ENCODE peak calls at places on chromosome 22, in four cellular contexts. One of them, this sample, is unnamed.

GRCh38 chr22:37521236-37521739 is 2.1 kb upstream of the CARD10 start:
- DNase-seq in A549: no peak
- DNase-seq in tibial artery: no peak
- DNase-seq in progenitor cell of endocrine pancreas: no peak
- DNase-seq in this sample: no peak

GRCh38 chr22:24359452-24360120 is 67.8 kb upstream of the ADORA2A start:
- DNase-seq in A549: no peak
- DNase-seq in tibial artery: no peak
- DNase-seq in progenitor cell of endocrine pancreas: no peak
- DNase-seq in this sample: no peak

GRCh38 chr22:24434472-24435322 is 7.3 kb downstream of the ADORA2A start:
- DNase-seq in A549: no peak
- DNase-seq in tibial artery: peak
- DNase-seq in progenitor cell of endocrine pancreas: no peak
- DNase-seq in this sample: no peak

GRCh38 chr22:27880778-27881394 is 38.2 kb downstream of the PITPNB start:
- DNase-seq in A549: peak
- DNase-seq in tibial artery: no peak
- DNase-seq in progenitor cell of endocrine pancreas: no peak
- DNase-seq in this sample: no peak

GRCh38 chr22:19855504-19856409 is 1.1 kb upstream of the GNB1L start:
- DNase-seq in A549: peak
- DNase-seq in tibial artery: peak
- DNase-seq in progenitor cell of endocrine pancreas: no peak
- DNase-seq in this sample: no peak

GRCh38 chr22:49503896-49504521 is 323.7 kb downstream of the BRD1 start:
- DNase-seq in A549: no peak
- DNase-seq in tibial artery: no peak
- DNase-seq in progenitor cell of endocrine pancreas: no peak
- DNase-seq in this sample: no peak

GRCh38 chr22:24875862-24876506 is 70.0 kb downstream of the SGSM1 start:
- DNase-seq in A549: no peak
- DNase-seq in tibial artery: no peak
- DNase-seq in progenitor cell of endocrine pancreas: peak
- DNase-seq in this sample: no peak

GRCh38 chr22:19808873-19809478 is 45.7 kb downstream of the GNB1L start:
- DNase-seq in A549: no peak
- DNase-seq in tibial artery: peak
- DNase-seq in progenitor cell of endocrine pancreas: no peak
- DNase-seq in this sample: no peak

GRCh38 chr22:49658902-49659280 is 168.8 kb downstream of the BRD1 start:
- DNase-seq in A549: no peak
- DNase-seq in tibial artery: peak
- DNase-seq in progenitor cell of endocrine pancreas: peak
- DNase-seq in this sample: no peak

GRCh38 chr22:20396639-20397038 is 2.7 kb downstream of the ZNF74 start:
- DNase-seq in A549: no peak
- DNase-seq in tibial artery: no peak
- DNase-seq in progenitor cell of endocrine pancreas: no peak
- DNase-seq in this sample: no peak

GRCh38 chr22:24834845-24835570 is 29.0 kb downstream of the SGSM1 start:
- DNase-seq in A549: no peak
- DNase-seq in tibial artery: no peak
- DNase-seq in progenitor cell of endocrine pancreas: no peak
- DNase-seq in this sample: no peak

GRCh38 chr22:38829485-38829884 is 14.3 kb downstream of the NPTXR start:
- DNase-seq in A549: no peak
- DNase-seq in tibial artery: no peak
- DNase-seq in progenitor cell of endocrine pancreas: no peak
- DNase-seq in this sample: no peak

GRCh38 chr22:19763141-19764049 is 2.8 kb downstream of the TBX1 start:
- DNase-seq in A549: no peak
- DNase-seq in tibial artery: no peak
- DNase-seq in progenitor cell of endocrine pancreas: no peak
- DNase-seq in this sample: no peak

GRCh38 chr22:31532060-31532459 is 35.7 kb downstream of the SFI1 start:
- DNase-seq in A549: no peak
- DNase-seq in tibial artery: no peak
- DNase-seq in progenitor cell of endocrine pancreas: no peak
- DNase-seq in this sample: no peak

DNA sequence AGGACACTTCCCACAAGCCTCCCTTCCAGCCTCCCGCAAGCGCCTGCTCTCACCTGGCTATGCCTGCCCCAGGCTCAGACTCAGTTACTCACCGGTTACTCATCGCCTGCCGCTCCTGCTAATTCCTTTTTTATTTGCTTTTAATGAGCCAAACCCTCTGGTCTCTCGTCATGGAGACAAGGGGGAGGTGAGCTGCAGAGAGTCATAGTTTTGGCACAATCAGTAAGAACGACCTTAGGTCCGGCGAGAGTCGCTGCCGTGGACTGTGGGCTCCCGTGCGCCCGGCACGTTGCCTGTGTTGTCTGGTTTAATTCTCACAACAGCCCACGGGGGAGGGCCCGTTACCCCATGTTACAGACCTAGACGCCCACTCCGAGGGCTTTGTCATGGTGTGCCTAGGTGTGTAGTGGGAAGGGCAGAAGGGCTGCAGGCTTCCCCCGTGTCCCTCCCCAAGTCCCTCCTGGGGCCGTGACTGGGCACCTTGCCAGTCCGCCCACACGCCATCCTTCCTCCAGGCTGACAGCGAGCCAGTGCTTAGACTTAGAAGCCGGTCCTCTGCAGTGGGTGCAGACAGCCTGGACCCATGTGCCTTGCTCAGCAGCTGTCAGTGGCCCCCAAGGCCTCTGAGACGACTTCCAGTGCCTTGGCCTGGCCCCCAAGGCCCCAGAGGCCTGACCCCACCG is 42.2 kb downstream of the WNT7B start:
- DNase-seq in A549: peak
- DNase-seq in tibial artery: no peak
- DNase-seq in progenitor cell of endocrine pancreas: no peak
- DNase-seq in this sample: no peak
- TF ChIP-seq CTCF in A549: no peak
- TF ChIP-seq CTCF in tibial artery: no peak
- TF ChIP-seq CTCF in progenitor cell of endocrine pancreas: no peak
- TF ChIP-seq CTCF in this sample: no peak

GRCh38 chr22:45832180-45832579 is 144.8 kb downstream of the WNT7B start:
- DNase-seq in A549: no peak
- DNase-seq in tibial artery: no peak
- DNase-seq in progenitor cell of endocrine pancreas: no peak
- DNase-seq in this sample: no peak

GRCh38 chr22:45833613-45834012 is 143.3 kb downstream of the WNT7B start:
- DNase-seq in A549: no peak
- DNase-seq in tibial artery: no peak
- DNase-seq in progenitor cell of endocrine pancreas: no peak
- DNase-seq in this sample: no peak

GRCh38 chr22:45832959-45833580 is 143.9 kb downstream of the WNT7B start:
- DNase-seq in A549: no peak
- DNase-seq in tibial artery: no peak
- DNase-seq in progenitor cell of endocrine pancreas: no peak
- DNase-seq in this sample: no peak

GRCh38 chr22:45830531-45831245 is 146.3 kb downstream of the WNT7B start:
- DNase-seq in A549: no peak
- DNase-seq in tibial artery: no peak
- DNase-seq in progenitor cell of endocrine pancreas: no peak
- DNase-seq in this sample: no peak

GRCh38 chr22:45831394-45831793 is 145.6 kb downstream of the WNT7B start:
- DNase-seq in A549: no peak
- DNase-seq in tibial artery: no peak
- DNase-seq in progenitor cell of endocrine pancreas: no peak
- DNase-seq in this sample: no peak
- TF ChIP-seq CTCF in A549: peak
- TF ChIP-seq CTCF in tibial artery: no peak
- TF ChIP-seq CTCF in progenitor cell of endocrine pancreas: no peak
- TF ChIP-seq CTCF in this sample: no peak

GRCh38 chr22:21624120-21624879 is 5.5 kb downstream of the YDJC start:
- DNase-seq in A549: no peak
- DNase-seq in tibial artery: no peak
- DNase-seq in progenitor cell of endocrine pancreas: no peak
- DNase-seq in this sample: no peak
- TF ChIP-seq CTCF in A549: peak
- TF ChIP-seq CTCF in tibial artery: peak
- TF ChIP-seq CTCF in progenitor cell of endocrine pancreas: peak
- TF ChIP-seq CTCF in this sample: no peak

GRCh38 chr22:48188211-48188845 is 1425.9 kb downstream of the TBC1D22A start:
- DNase-seq in A549: peak
- DNase-seq in tibial artery: no peak
- DNase-seq in progenitor cell of endocrine pancreas: no peak
- DNase-seq in this sample: no peak

GRCh38 chr22:48187272-48187855 is 1424.9 kb downstream of the TBC1D22A start:
- DNase-seq in A549: no peak
- DNase-seq in tibial artery: no peak
- DNase-seq in progenitor cell of endocrine pancreas: no peak
- DNase-seq in this sample: no peak

GRCh38 chr22:48192920-48193319 is 1430.5 kb downstream of the TBC1D22A start:
- DNase-seq in A549: no peak
- DNase-seq in tibial artery: no peak
- DNase-seq in progenitor cell of endocrine pancreas: no peak
- DNase-seq in this sample: no peak

GRCh38 chr22:48197189-48197690 is 1434.8 kb downstream of the TBC1D22A start:
- DNase-seq in A549: no peak
- DNase-seq in tibial artery: no peak
- DNase-seq in progenitor cell of endocrine pancreas: no peak
- DNase-seq in this sample: no peak

GRCh38 chr22:48192071-48192470 is 1429.6 kb downstream of the TBC1D22A start:
- DNase-seq in A549: no peak
- DNase-seq in tibial artery: no peak
- DNase-seq in progenitor cell of endocrine pancreas: no peak
- DNase-seq in this sample: no peak
- TF ChIP-seq CTCF in A549: no peak
- TF ChIP-seq CTCF in tibial artery: no peak
- TF ChIP-seq CTCF in progenitor cell of endocrine pancreas: no peak
- TF ChIP-seq CTCF in this sample: no peak

GRCh38 chr22:17201285-17201945 is 17.8 kb downstream of the ADA2 start:
- DNase-seq in A549: no peak
- DNase-seq in tibial artery: no peak
- DNase-seq in progenitor cell of endocrine pancreas: no peak
- DNase-seq in this sample: no peak
- TF ChIP-seq CTCF in A549: no peak
- TF ChIP-seq CTCF in tibial artery: no peak
- TF ChIP-seq CTCF in progenitor cell of endocrine pancreas: peak
- TF ChIP-seq CTCF in this sample: no peak

GRCh38 chr22:22951035-22951434 is 63.4 kb downstream of the IGLL5 start:
- DNase-seq in A549: no peak
- DNase-seq in tibial artery: no peak
- DNase-seq in progenitor cell of endocrine pancreas: no peak
- DNase-seq in this sample: no peak
- TF ChIP-seq CTCF in A549: no peak
- TF ChIP-seq CTCF in tibial artery: no peak
- TF ChIP-seq CTCF in progenitor cell of endocrine pancreas: no peak
- TF ChIP-seq CTCF in this sample: no peak

GRCh38 chr22:29994027-29994715 is 86.1 kb upstream of the HORMAD2 start:
- DNase-seq in A549: peak
- DNase-seq in tibial artery: no peak
- DNase-seq in progenitor cell of endocrine pancreas: no peak
- DNase-seq in this sample: no peak
- TF ChIP-seq CTCF in A549: peak
- TF ChIP-seq CTCF in tibial artery: no peak
- TF ChIP-seq CTCF in progenitor cell of endocrine pancreas: no peak
- TF ChIP-seq CTCF in this sample: no peak

GRCh38 chr22:36430863-36431262 is 43.1 kb upstream of the MYH9 start:
- DNase-seq in A549: no peak
- DNase-seq in tibial artery: no peak
- DNase-seq in progenitor cell of endocrine pancreas: no peak
- DNase-seq in this sample: no peak

GRCh38 chr22:36422287-36423014 is 34.7 kb upstream of the MYH9 start:
- DNase-seq in A549: no peak
- DNase-seq in tibial artery: no peak
- DNase-seq in progenitor cell of endocrine pancreas: no peak
- DNase-seq in this sample: no peak

GRCh38 chr22:36424901-36425579 is 37.3 kb upstream of the MYH9 start:
- DNase-seq in A549: no peak
- DNase-seq in tibial artery: no peak
- DNase-seq in progenitor cell of endocrine pancreas: no peak
- DNase-seq in this sample: no peak

GRCh38 chr22:36423461-36424404 is 36.0 kb upstream of the MYH9 start:
- DNase-seq in A549: no peak
- DNase-seq in tibial artery: no peak
- DNase-seq in progenitor cell of endocrine pancreas: no peak
- DNase-seq in this sample: no peak

DNA sequence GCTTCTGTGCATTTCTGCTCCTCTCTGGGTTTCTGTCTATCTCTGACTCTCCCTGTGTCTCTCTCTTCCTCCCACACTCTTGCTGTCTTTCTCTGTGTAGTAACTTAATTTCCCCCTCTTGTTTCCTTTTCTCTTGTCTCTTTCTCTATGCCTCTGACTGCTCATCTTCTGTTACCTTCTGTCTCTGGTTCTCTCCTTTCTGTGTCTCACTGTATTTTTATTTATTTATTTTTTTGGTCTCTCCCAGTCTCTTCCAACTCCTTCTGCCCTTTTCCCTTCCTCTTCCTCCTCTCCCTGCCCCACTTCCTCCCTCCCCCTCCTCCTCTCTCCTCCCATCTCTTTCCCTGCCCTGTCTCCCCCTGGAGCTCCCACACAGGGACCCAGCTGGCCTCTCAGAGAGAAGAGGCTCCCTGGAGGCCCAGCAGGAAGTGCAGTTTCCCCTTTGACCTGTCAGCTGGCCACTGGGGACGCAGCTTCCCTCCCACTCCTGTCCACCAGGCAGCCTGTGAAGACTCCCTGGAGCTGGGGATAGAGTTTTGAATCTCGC is 38.3 kb upstream of the MYH9 start:
- DNase-seq in A549: no peak
- DNase-seq in tibial artery: no peak
- DNase-seq in progenitor cell of endocrine pancreas: no peak
- DNase-seq in this sample: no peak
- TF ChIP-seq CTCF in A549: no peak
- TF ChIP-seq CTCF in tibial artery: no peak
- TF ChIP-seq CTCF in progenitor cell of endocrine pancreas: no peak
- TF ChIP-seq CTCF in this sample: no peak

DNA sequence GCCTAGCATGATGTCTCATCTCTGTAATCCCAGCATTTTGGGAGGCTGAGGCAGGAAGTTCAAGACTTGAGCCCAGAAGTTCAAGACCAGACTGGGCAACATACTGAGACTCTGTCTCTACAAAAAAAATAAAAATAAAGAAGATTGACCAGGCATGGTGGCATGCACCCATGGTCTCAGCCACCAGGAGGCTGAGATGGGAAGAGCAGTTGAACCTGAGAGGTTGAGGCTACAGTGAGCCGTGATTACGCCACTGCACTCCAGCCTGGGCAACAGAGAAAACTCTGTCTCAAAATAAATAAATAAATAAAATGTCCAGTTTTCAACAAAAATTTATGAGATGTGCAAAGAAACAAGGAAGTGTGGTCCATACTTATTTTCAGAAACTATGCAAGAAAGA is 28.3 kb downstream of the EFCAB6 start:
- DNase-seq in A549: no peak
- DNase-seq in tibial artery: no peak
- DNase-seq in progenitor cell of endocrine pancreas: no peak
- DNase-seq in this sample: no peak
- TF ChIP-seq CTCF in A549: no peak
- TF ChIP-seq CTCF in tibial artery: no peak
- TF ChIP-seq CTCF in progenitor cell of endocrine pancreas: peak
- TF ChIP-seq CTCF in this sample: no peak

DNA sequence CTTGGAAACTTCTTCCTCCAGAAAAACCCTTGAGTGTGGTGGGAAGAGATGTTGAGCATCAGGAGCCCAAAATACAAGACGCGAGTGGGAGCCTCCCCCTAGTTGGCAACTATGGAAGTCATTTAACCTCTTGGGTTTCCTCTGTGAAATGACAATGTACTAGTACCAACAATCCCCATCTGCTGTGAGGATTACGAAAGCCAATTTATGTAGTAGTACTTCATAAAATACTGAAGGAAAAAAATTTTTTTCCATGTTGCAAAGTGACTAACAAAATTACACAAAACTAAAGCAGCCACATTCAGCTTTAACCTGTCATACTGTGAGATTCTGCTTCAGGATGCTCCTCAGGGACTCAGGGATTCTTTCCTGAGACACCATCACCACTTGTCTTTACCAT is 595 bp upstream of the SLC25A17 start:
- DNase-seq in A549: no peak
- DNase-seq in tibial artery: no peak
- DNase-seq in progenitor cell of endocrine pancreas: no peak
- DNase-seq in this sample: no peak
- TF ChIP-seq CTCF in A549: no peak
- TF ChIP-seq CTCF in tibial artery: no peak
- TF ChIP-seq CTCF in progenitor cell of endocrine pancreas: no peak
- TF ChIP-seq CTCF in this sample: no peak